ENCODE peak calls at places on chromosome 19, in ten cellular contexts. One of them, this sample, is unnamed.

GRCh38 chr19:988510-988909 is 4.4 kb downstream of the WDR18 start:
- DNase-seq in adrenal gland: no peak
- DNase-seq in right cardiac atrium: peak; percentile 36
- DNase-seq in psoas muscle: no peak
- DNase-seq in left ventricle myocardium inferior: no peak
- DNase-seq in uterus: no peak
- DNase-seq in colonic mucosa: no peak
- DNase-seq in heart left ventricle: no peak
- DNase-seq in IMR-90: no peak
- DNase-seq in tibial artery: no peak
- DNase-seq in this sample: no peak

GRCh38 chr19:344625-345319 is at the start of gene MIER2:
- DNase-seq in adrenal gland: peak; percentile 75
- DNase-seq in right cardiac atrium: peak; percentile 95
- DNase-seq in psoas muscle: peak; percentile 90
- DNase-seq in left ventricle myocardium inferior: peak; percentile 87
- DNase-seq in uterus: peak; percentile 75
- DNase-seq in colonic mucosa: peak; percentile 91
- DNase-seq in heart left ventricle: peak; percentile 87
- DNase-seq in IMR-90: peak; percentile 68
- DNase-seq in tibial artery: peak; percentile 65
- DNase-seq in this sample: peak; percentile 84

GRCh38 chr19:2536461-2536860 is 60.5 kb downstream of the GADD45B start:
- DNase-seq in adrenal gland: no peak
- DNase-seq in right cardiac atrium: peak; percentile 71
- DNase-seq in psoas muscle: peak; percentile 11
- DNase-seq in left ventricle myocardium inferior: no peak
- DNase-seq in uterus: no peak
- DNase-seq in colonic mucosa: no peak
- DNase-seq in heart left ventricle: no peak
- DNase-seq in IMR-90: no peak
- DNase-seq in tibial artery: no peak
- DNase-seq in this sample: peak; percentile 45

GRCh38 chr19:33998739-33999345 is 173.5 kb upstream of the LSM14A start:
- DNase-seq in adrenal gland: no peak
- DNase-seq in right cardiac atrium: no peak
- DNase-seq in psoas muscle: no peak
- DNase-seq in left ventricle myocardium inferior: no peak
- DNase-seq in uterus: no peak
- DNase-seq in colonic mucosa: no peak
- DNase-seq in heart left ventricle: no peak
- DNase-seq in IMR-90: no peak
- DNase-seq in tibial artery: no peak
- DNase-seq in this sample: no peak

GRCh38 chr19:29671393-29672076 is 6.3 kb downstream of the PLEKHF1 start:
- DNase-seq in adrenal gland: no peak
- DNase-seq in right cardiac atrium: peak; percentile 84
- DNase-seq in psoas muscle: peak; percentile 88
- DNase-seq in left ventricle myocardium inferior: peak; percentile 68
- DNase-seq in uterus: peak; percentile 57
- DNase-seq in colonic mucosa: no peak
- DNase-seq in heart left ventricle: no peak
- DNase-seq in IMR-90: no peak
- DNase-seq in tibial artery: peak; percentile 46
- DNase-seq in this sample: peak; percentile 37

GRCh38 chr19:51456541-51457290 is 1.5 kb downstream of the SIGLEC8 start:
- DNase-seq in adrenal gland: peak; percentile 38
- DNase-seq in right cardiac atrium: no peak
- DNase-seq in psoas muscle: no peak
- DNase-seq in left ventricle myocardium inferior: no peak
- DNase-seq in uterus: no peak
- DNase-seq in colonic mucosa: no peak
- DNase-seq in heart left ventricle: no peak
- DNase-seq in IMR-90: no peak
- DNase-seq in tibial artery: no peak
- DNase-seq in this sample: no peak

GRCh38 chr19:22617614-22618325 is 16.4 kb upstream of the ZNF492 start:
- DNase-seq in adrenal gland: no peak
- DNase-seq in right cardiac atrium: peak; percentile 91
- DNase-seq in psoas muscle: no peak
- DNase-seq in left ventricle myocardium inferior: peak; percentile 29
- DNase-seq in uterus: no peak
- DNase-seq in colonic mucosa: no peak
- DNase-seq in heart left ventricle: peak; percentile 49
- DNase-seq in IMR-90: no peak
- DNase-seq in tibial artery: peak; percentile 28
- DNase-seq in this sample: no peak

GRCh38 chr19:7440188-7440975 is 48.5 kb downstream of the PEX11G start:
- DNase-seq in adrenal gland: no peak
- DNase-seq in right cardiac atrium: no peak
- DNase-seq in psoas muscle: no peak
- DNase-seq in left ventricle myocardium inferior: no peak
- DNase-seq in uterus: no peak
- DNase-seq in colonic mucosa: no peak
- DNase-seq in heart left ventricle: no peak
- DNase-seq in IMR-90: no peak
- DNase-seq in tibial artery: no peak
- DNase-seq in this sample: no peak

GRCh38 chr19:45767881-45768643 is 990 bp downstream of the SIX5 start:
- DNase-seq in adrenal gland: peak; percentile 75
- DNase-seq in right cardiac atrium: peak; percentile 91
- DNase-seq in psoas muscle: peak; percentile 88
- DNase-seq in left ventricle myocardium inferior: peak; percentile 76
- DNase-seq in uterus: peak; percentile 75
- DNase-seq in colonic mucosa: peak; percentile 67
- DNase-seq in heart left ventricle: peak; percentile 71
- DNase-seq in IMR-90: peak; percentile 65
- DNase-seq in tibial artery: peak; percentile 73
- DNase-seq in this sample: peak; percentile 80

GRCh38 chr19:44857837-44858236 is 11.7 kb downstream of the NECTIN2 start:
- DNase-seq in adrenal gland: no peak
- DNase-seq in right cardiac atrium: no peak
- DNase-seq in psoas muscle: no peak
- DNase-seq in left ventricle myocardium inferior: no peak
- DNase-seq in uterus: no peak
- DNase-seq in colonic mucosa: no peak
- DNase-seq in heart left ventricle: no peak
- DNase-seq in IMR-90: no peak
- DNase-seq in tibial artery: no peak
- DNase-seq in this sample: peak; percentile 45

GRCh38 chr19:4984448-4984990 is 15.6 kb downstream of the KDM4B start:
- DNase-seq in adrenal gland: no peak
- DNase-seq in right cardiac atrium: peak; percentile 45
- DNase-seq in psoas muscle: peak; percentile 52
- DNase-seq in left ventricle myocardium inferior: no peak
- DNase-seq in uterus: no peak
- DNase-seq in colonic mucosa: no peak
- DNase-seq in heart left ventricle: no peak
- DNase-seq in IMR-90: no peak
- DNase-seq in tibial artery: no peak
- DNase-seq in this sample: no peak

GRCh38 chr19:33734913-33735312 is 61.8 kb upstream of the KCTD15 start:
- DNase-seq in adrenal gland: no peak
- DNase-seq in right cardiac atrium: no peak
- DNase-seq in psoas muscle: no peak
- DNase-seq in left ventricle myocardium inferior: no peak
- DNase-seq in uterus: no peak
- DNase-seq in colonic mucosa: no peak
- DNase-seq in heart left ventricle: peak; percentile 20
- DNase-seq in IMR-90: no peak
- DNase-seq in tibial artery: no peak
- DNase-seq in this sample: peak; percentile 18

GRCh38 chr19:39709026-39709872 is 5.0 kb downstream of the LGALS14 start:
- DNase-seq in adrenal gland: no peak
- DNase-seq in right cardiac atrium: no peak
- DNase-seq in psoas muscle: no peak
- DNase-seq in left ventricle myocardium inferior: no peak
- DNase-seq in uterus: no peak
- DNase-seq in colonic mucosa: no peak
- DNase-seq in heart left ventricle: no peak
- DNase-seq in IMR-90: no peak
- DNase-seq in tibial artery: no peak
- DNase-seq in this sample: no peak

DNA sequence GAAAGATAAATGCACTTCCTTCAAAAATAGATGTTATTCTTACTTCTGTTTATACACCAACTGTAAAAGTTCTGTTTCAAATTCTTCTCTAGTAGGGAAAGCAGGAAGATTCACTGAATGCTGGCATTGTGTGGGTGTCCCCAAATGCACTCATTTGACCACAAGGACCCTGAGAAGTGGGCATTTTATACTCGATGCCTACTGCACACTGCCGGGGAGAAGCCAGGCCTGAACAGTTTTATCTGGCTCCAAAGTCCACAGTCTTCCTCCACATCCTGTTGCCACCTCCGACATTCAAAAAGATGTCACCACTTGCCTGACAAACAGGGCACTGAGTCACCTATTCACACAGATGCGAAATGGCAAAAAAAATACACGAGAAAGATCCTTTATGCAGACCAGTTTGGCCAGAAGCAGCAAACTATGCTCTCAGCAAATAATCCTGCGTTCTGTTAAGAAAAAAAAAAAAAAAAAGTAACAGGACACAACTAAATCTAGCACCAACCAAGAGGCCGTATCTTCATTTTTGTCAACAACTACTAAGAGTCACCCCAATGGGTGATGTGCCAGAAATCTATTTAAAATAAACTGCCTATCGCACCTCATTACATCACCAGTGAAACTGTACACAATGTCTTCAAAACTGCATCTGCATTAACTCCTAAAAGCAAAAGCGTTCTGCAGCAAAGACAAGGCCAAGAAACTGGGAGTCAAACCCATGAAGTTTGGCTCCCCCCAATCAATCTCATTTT is 6.2 kb downstream of the ZC3H4 start:
- DNase-seq in adrenal gland: no peak
- DNase-seq in right cardiac atrium: no peak
- DNase-seq in psoas muscle: no peak
- DNase-seq in left ventricle myocardium inferior: no peak
- DNase-seq in uterus: no peak
- DNase-seq in colonic mucosa: peak; percentile 62
- DNase-seq in heart left ventricle: no peak
- DNase-seq in IMR-90: peak; percentile 45
- DNase-seq in tibial artery: no peak
- DNase-seq in this sample: no peak
- H3K4me3 ChIP-seq in adrenal gland: no peak overlapping the region
- H3K4me3 ChIP-seq in right cardiac atrium: no peak overlapping the region
- H3K4me3 ChIP-seq in psoas muscle: no peak overlapping the region
- H3K4me3 ChIP-seq in left ventricle myocardium inferior: peak overlapping the region; percentile 21
- H3K4me3 ChIP-seq in uterus: no peak overlapping the region
- H3K4me3 ChIP-seq in colonic mucosa: no peak overlapping the region
- H3K4me3 ChIP-seq in heart left ventricle: no peak overlapping the region
- H3K4me3 ChIP-seq in IMR-90: no peak overlapping the region
- H3K4me3 ChIP-seq in tibial artery: no peak overlapping the region
- H3K4me3 ChIP-seq in this sample: no peak overlapping the region

DNA sequence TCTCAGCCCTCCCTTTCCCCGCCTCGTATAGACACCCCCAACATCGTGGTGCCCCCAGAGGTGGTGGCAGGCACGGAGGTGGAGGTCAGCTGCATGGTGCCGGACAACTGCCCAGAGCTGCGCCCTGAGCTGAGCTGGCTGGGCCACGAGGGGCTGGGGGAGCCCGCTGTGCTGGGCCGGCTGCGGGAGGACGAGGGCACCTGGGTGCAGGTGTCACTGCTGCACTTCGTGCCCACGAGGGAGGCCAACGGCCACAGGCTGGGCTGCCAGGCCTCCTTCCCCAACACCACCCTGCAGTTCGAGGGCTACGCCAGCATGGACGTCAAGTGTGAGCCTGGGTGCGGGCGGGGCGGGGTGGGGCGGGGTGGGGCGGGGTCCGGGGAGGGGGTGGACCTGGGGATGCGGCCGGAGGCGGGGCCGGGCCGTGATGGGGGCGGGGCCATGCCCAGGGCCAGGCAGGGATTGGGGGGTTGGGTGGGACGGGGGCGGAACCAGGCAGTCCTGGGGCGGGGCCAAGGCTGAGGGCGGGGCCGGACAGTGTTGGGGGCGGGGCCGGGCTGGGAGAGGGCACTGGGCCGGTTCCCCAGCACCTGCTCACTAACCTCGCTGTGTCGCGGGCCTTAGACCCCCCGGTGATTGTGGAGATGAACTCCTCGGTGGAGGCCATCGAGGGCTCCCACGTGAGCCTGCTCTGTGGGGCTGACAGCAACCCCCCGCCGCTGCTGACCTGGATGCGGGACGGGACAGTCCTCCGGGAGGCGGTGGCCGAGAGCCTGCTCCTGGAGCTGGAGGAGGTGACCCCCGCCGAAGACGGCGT is 7.8 kb downstream of the MAG start:
- DNase-seq in adrenal gland: no peak
- DNase-seq in right cardiac atrium: no peak
- DNase-seq in psoas muscle: no peak
- DNase-seq in left ventricle myocardium inferior: no peak
- DNase-seq in uterus: no peak
- DNase-seq in colonic mucosa: no peak
- DNase-seq in heart left ventricle: no peak
- DNase-seq in IMR-90: no peak
- DNase-seq in tibial artery: no peak
- DNase-seq in this sample: peak; percentile 17
- H3K4me1 ChIP-seq in adrenal gland: no peaks in the 10 kb centered on the region
- H3K4me1 ChIP-seq in right cardiac atrium: no peaks in the 10 kb centered on the region
- H3K4me1 ChIP-seq in psoas muscle: no peaks in the 10 kb centered on the region
- H3K4me1 ChIP-seq in left ventricle myocardium inferior: no peaks in the 10 kb centered on the region
- H3K4me1 ChIP-seq in uterus: no peaks in the 10 kb centered on the region
- H3K4me1 ChIP-seq in colonic mucosa: no peaks in the 10 kb centered on the region
- H3K4me1 ChIP-seq in heart left ventricle: no peaks in the 10 kb centered on the region
- H3K4me1 ChIP-seq in IMR-90: no peaks in the 10 kb centered on the region
- H3K4me1 ChIP-seq in tibial artery: no peaks in the 10 kb centered on the region
- H3K4me1 ChIP-seq in this sample: no peaks in the 10 kb centered on the region

GRCh38 chr19:49680473-49681351 is 3.6 kb downstream of the PRMT1 start:
- DNase-seq in adrenal gland: peak; percentile 91
- DNase-seq in right cardiac atrium: peak; percentile 97
- DNase-seq in psoas muscle: peak; percentile 97
- DNase-seq in left ventricle myocardium inferior: peak; percentile 90
- DNase-seq in uterus: peak; percentile 90
- DNase-seq in colonic mucosa: peak; percentile 92
- DNase-seq in heart left ventricle: peak; percentile 86
- DNase-seq in IMR-90: peak; percentile 78
- DNase-seq in tibial artery: peak; percentile 78
- DNase-seq in this sample: peak; percentile 89
- H3K4me3 ChIP-seq in adrenal gland: no peak overlapping the region
- H3K4me3 ChIP-seq in right cardiac atrium: no peak overlapping the region
- H3K4me3 ChIP-seq in psoas muscle: peak overlapping the region; percentile 95
- H3K4me3 ChIP-seq in left ventricle myocardium inferior: peak overlapping the region; percentile 51
- H3K4me3 ChIP-seq in uterus: no peak overlapping the region
- H3K4me3 ChIP-seq in colonic mucosa: peak overlapping the region; percentile 22
- H3K4me3 ChIP-seq in heart left ventricle: no peak overlapping the region
- H3K4me3 ChIP-seq in IMR-90: no peak overlapping the region
- H3K4me3 ChIP-seq in tibial artery: peak overlapping the region; percentile 21
- H3K4me3 ChIP-seq in this sample: no peak overlapping the region

DNA sequence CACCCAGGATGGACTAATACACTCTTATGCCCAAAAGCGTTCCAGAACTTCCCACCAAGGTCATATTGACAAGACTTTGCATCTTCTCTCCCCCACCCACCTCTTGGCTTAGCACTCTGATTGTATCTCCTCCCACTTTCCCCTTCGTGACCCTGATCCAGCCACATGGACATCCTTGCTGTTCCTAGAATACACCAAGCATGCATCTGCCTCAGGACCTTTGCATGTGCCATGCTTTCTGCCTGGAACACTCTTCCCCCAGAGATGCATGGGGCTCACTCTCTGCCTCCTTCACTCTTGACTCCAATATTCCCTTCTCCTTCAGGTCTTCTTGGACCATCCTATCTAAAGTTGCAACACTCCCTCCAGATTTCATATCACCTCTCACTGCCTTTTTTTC is 16.2 kb upstream of the LAIR1 start:
- DNase-seq in adrenal gland: no peak
- DNase-seq in right cardiac atrium: no peak
- DNase-seq in psoas muscle: no peak
- DNase-seq in left ventricle myocardium inferior: no peak
- DNase-seq in uterus: no peak
- DNase-seq in colonic mucosa: no peak
- DNase-seq in heart left ventricle: no peak
- DNase-seq in IMR-90: no peak
- DNase-seq in tibial artery: no peak
- DNase-seq in this sample: no peak
- H3K4me1 ChIP-seq in adrenal gland: no peaks in the 10 kb centered on the region
- H3K4me1 ChIP-seq in right cardiac atrium: no peaks in the 10 kb centered on the region
- H3K4me1 ChIP-seq in psoas muscle: no peaks in the 10 kb centered on the region
- H3K4me1 ChIP-seq in left ventricle myocardium inferior: no peaks in the 10 kb centered on the region
- H3K4me1 ChIP-seq in uterus: no peaks in the 10 kb centered on the region
- H3K4me1 ChIP-seq in colonic mucosa: no peaks in the 10 kb centered on the region
- H3K4me1 ChIP-seq in heart left ventricle: no peaks in the 10 kb centered on the region
- H3K4me1 ChIP-seq in IMR-90: no peaks in the 10 kb centered on the region
- H3K4me1 ChIP-seq in tibial artery: no peaks in the 10 kb centered on the region
- H3K4me1 ChIP-seq in this sample: no peaks in the 10 kb centered on the region

This sample was measured in body of pancreas.